ENCODE peak calls at places on chromosomes 12 and 14, in six cellular contexts. One of them, this sample, is unnamed.

GRCh38 chr12:77167801-77168200 is 102.4 kb upstream of the E2F7 start:
- DNase-seq in CD8-positive, alpha-beta T cell: no peak
- DNase-seq in psoas muscle: no peak
- DNase-seq in AG08395: no peak
- DNase-seq in SW480: no peak
- DNase-seq in epithelial cell of esophagus: peak
- DNase-seq in this sample: peak

GRCh38 chr12:7162691-7163114 is 26.8 kb upstream of the PEX5 start:
- DNase-seq in CD8-positive, alpha-beta T cell: peak
- DNase-seq in psoas muscle: no peak
- DNase-seq in AG08395: no peak
- DNase-seq in SW480: peak
- DNase-seq in epithelial cell of esophagus: peak
- DNase-seq in this sample: peak

GRCh38 chr14:53412819-53413664 is 259.9 kb upstream of the DDHD1 start:
- DNase-seq in CD8-positive, alpha-beta T cell: no peak
- DNase-seq in psoas muscle: no peak
- DNase-seq in AG08395: no peak
- DNase-seq in SW480: peak
- DNase-seq in epithelial cell of esophagus: peak
- DNase-seq in this sample: peak

GRCh38 chr14:24673534-24674203 is 39.7 kb upstream of the GZMB start:
- DNase-seq in CD8-positive, alpha-beta T cell: peak
- DNase-seq in psoas muscle: no peak
- DNase-seq in AG08395: no peak
- DNase-seq in SW480: peak
- DNase-seq in epithelial cell of esophagus: peak
- DNase-seq in this sample: no peak

GRCh38 chr14:24279301-24280186 is 8.1 kb upstream of the RABGGTA start:
- DNase-seq in CD8-positive, alpha-beta T cell: peak
- DNase-seq in psoas muscle: no peak
- DNase-seq in AG08395: peak
- DNase-seq in SW480: peak
- DNase-seq in epithelial cell of esophagus: peak
- DNase-seq in this sample: no peak

GRCh38 chr14:106491851-106492250 is 965.5 kb downstream of the TMEM121 start:
- DNase-seq in CD8-positive, alpha-beta T cell: no peak
- DNase-seq in psoas muscle: no peak
- DNase-seq in AG08395: no peak
- DNase-seq in SW480: no peak
- DNase-seq in epithelial cell of esophagus: no peak
- DNase-seq in this sample: no peak

GRCh38 chr14:32078794-32079663 is 1.9 kb downstream of the ARHGAP5 start:
- DNase-seq in CD8-positive, alpha-beta T cell: no peak
- DNase-seq in psoas muscle: no peak
- DNase-seq in AG08395: no peak
- DNase-seq in SW480: peak
- DNase-seq in epithelial cell of esophagus: peak
- DNase-seq in this sample: no peak

GRCh38 chr12:26153421-26154154 is 28.8 kb upstream of the BHLHE41 start:
- DNase-seq in CD8-positive, alpha-beta T cell: no peak
- DNase-seq in psoas muscle: no peak
- DNase-seq in AG08395: peak
- DNase-seq in SW480: peak
- DNase-seq in epithelial cell of esophagus: peak
- DNase-seq in this sample: peak

GRCh38 chr14:87805315-87805723 is 187.7 kb downstream of the GALC start:
- DNase-seq in CD8-positive, alpha-beta T cell: peak
- DNase-seq in psoas muscle: peak
- DNase-seq in AG08395: peak
- DNase-seq in SW480: no peak
- DNase-seq in epithelial cell of esophagus: peak
- DNase-seq in this sample: peak

GRCh38 chr12:28340261-28340660 is 150.0 kb downstream of the CCDC91 start:
- DNase-seq in CD8-positive, alpha-beta T cell: no peak
- DNase-seq in psoas muscle: no peak
- DNase-seq in AG08395: no peak
- DNase-seq in SW480: no peak
- DNase-seq in epithelial cell of esophagus: no peak
- DNase-seq in this sample: no peak

GRCh38 chr14:23483216-23483854 is 13.8 kb downstream of the NGDN start:
- DNase-seq in CD8-positive, alpha-beta T cell: no peak
- DNase-seq in psoas muscle: no peak
- DNase-seq in AG08395: peak
- DNase-seq in SW480: peak
- DNase-seq in epithelial cell of esophagus: peak
- DNase-seq in this sample: peak

GRCh38 chr14:32259368-32260013 is 56.4 kb upstream of the RNU6-8 start:
- DNase-seq in CD8-positive, alpha-beta T cell: no peak
- DNase-seq in psoas muscle: no peak
- DNase-seq in AG08395: peak
- DNase-seq in SW480: peak
- DNase-seq in epithelial cell of esophagus: peak
- DNase-seq in this sample: peak

GRCh38 chr14:103989034-103989433 is 46.7 kb upstream of the RD3L start:
- DNase-seq in CD8-positive, alpha-beta T cell: no peak
- DNase-seq in psoas muscle: no peak
- DNase-seq in AG08395: no peak
- DNase-seq in SW480: no peak
- DNase-seq in epithelial cell of esophagus: no peak
- DNase-seq in this sample: no peak

GRCh38 chr12:66765204-66765603 is 86.3 kb upstream of the GRIP1 start:
- DNase-seq in CD8-positive, alpha-beta T cell: no peak
- DNase-seq in psoas muscle: no peak
- DNase-seq in AG08395: no peak
- DNase-seq in SW480: no peak
- DNase-seq in epithelial cell of esophagus: no peak
- DNase-seq in this sample: no peak

GRCh38 chr12:130878193-130879185 is 6.6 kb downstream of the RAN start:
- DNase-seq in CD8-positive, alpha-beta T cell: no peak
- DNase-seq in psoas muscle: no peak
- DNase-seq in AG08395: no peak
- DNase-seq in SW480: no peak
- DNase-seq in epithelial cell of esophagus: no peak
- DNase-seq in this sample: no peak

GRCh38 chr14:26548431-26548830 is 49.4 kb downstream of the NOVA1 start:
- DNase-seq in CD8-positive, alpha-beta T cell: no peak
- DNase-seq in psoas muscle: no peak
- DNase-seq in AG08395: no peak
- DNase-seq in SW480: no peak
- DNase-seq in epithelial cell of esophagus: no peak
- DNase-seq in this sample: no peak

GRCh38 chr14:22977684-22978486 is 4.5 kb downstream of the AJUBA start:
- DNase-seq in CD8-positive, alpha-beta T cell: no peak
- DNase-seq in psoas muscle: no peak
- DNase-seq in AG08395: peak
- DNase-seq in SW480: peak
- DNase-seq in epithelial cell of esophagus: peak
- DNase-seq in this sample: peak

GRCh38 chr12:131825146-131825892 is 2.9 kb upstream of the MMP17 start:
- DNase-seq in CD8-positive, alpha-beta T cell: no peak
- DNase-seq in psoas muscle: no peak
- DNase-seq in AG08395: peak
- DNase-seq in SW480: no peak
- DNase-seq in epithelial cell of esophagus: no peak
- DNase-seq in this sample: peak

GRCh38 chr12:20486233-20486632 is 117.9 kb downstream of the PDE3A start:
- DNase-seq in CD8-positive, alpha-beta T cell: no peak
- DNase-seq in psoas muscle: no peak
- DNase-seq in AG08395: no peak
- DNase-seq in SW480: no peak
- DNase-seq in epithelial cell of esophagus: no peak
- DNase-seq in this sample: no peak

GRCh38 chr14:51732494-51733080 is 80.9 kb downstream of the FRMD6 start:
- DNase-seq in CD8-positive, alpha-beta T cell: no peak
- DNase-seq in psoas muscle: no peak
- DNase-seq in AG08395: no peak
- DNase-seq in SW480: no peak
- DNase-seq in epithelial cell of esophagus: no peak
- DNase-seq in this sample: no peak

GRCh38 chr12:61923152-61923551 is 337.1 kb upstream of the USP15 start:
- DNase-seq in CD8-positive, alpha-beta T cell: no peak
- DNase-seq in psoas muscle: no peak
- DNase-seq in AG08395: no peak
- DNase-seq in SW480: no peak
- DNase-seq in epithelial cell of esophagus: no peak
- DNase-seq in this sample: no peak

GRCh38 chr14:23831591-23831990 is 122.0 kb upstream of the DHRS4 start:
- DNase-seq in CD8-positive, alpha-beta T cell: no peak
- DNase-seq in psoas muscle: no peak
- DNase-seq in AG08395: no peak
- DNase-seq in SW480: peak
- DNase-seq in epithelial cell of esophagus: no peak
- DNase-seq in this sample: no peak

GRCh38 chr14:91164676-91165075 is 50.8 kb downstream of the DGLUCY start:
- DNase-seq in CD8-positive, alpha-beta T cell: no peak
- DNase-seq in psoas muscle: peak
- DNase-seq in AG08395: no peak
- DNase-seq in SW480: no peak
- DNase-seq in epithelial cell of esophagus: peak
- DNase-seq in this sample: no peak

GRCh38 chr12:117472983-117473382 is 111.6 kb upstream of the NOS1 start:
- DNase-seq in CD8-positive, alpha-beta T cell: no peak
- DNase-seq in psoas muscle: no peak
- DNase-seq in AG08395: no peak
- DNase-seq in SW480: peak
- DNase-seq in epithelial cell of esophagus: no peak
- DNase-seq in this sample: no peak

GRCh38 chr14:70646705-70647104 is 5.0 kb downstream of the TTC9 start:
- DNase-seq in CD8-positive, alpha-beta T cell: no peak
- DNase-seq in psoas muscle: no peak
- DNase-seq in AG08395: no peak
- DNase-seq in SW480: no peak
- DNase-seq in epithelial cell of esophagus: no peak
- DNase-seq in this sample: no peak

GRCh38 chr12:116343331-116343884 is 65.9 kb upstream of the MED13L start:
- DNase-seq in CD8-positive, alpha-beta T cell: no peak
- DNase-seq in psoas muscle: no peak
- DNase-seq in AG08395: no peak
- DNase-seq in SW480: no peak
- DNase-seq in epithelial cell of esophagus: no peak
- DNase-seq in this sample: no peak

GRCh38 chr12:109446-109845 is 42.9 kb downstream of the IQSEC3 start:
- DNase-seq in CD8-positive, alpha-beta T cell: no peak
- DNase-seq in psoas muscle: no peak
- DNase-seq in AG08395: no peak
- DNase-seq in SW480: no peak
- DNase-seq in epithelial cell of esophagus: no peak
- DNase-seq in this sample: no peak

GRCh38 chr14:32014498-32014897 is 62.6 kb upstream of the ARHGAP5 start:
- DNase-seq in CD8-positive, alpha-beta T cell: no peak
- DNase-seq in psoas muscle: no peak
- DNase-seq in AG08395: no peak
- DNase-seq in SW480: no peak
- DNase-seq in epithelial cell of esophagus: no peak
- DNase-seq in this sample: no peak

GRCh38 chr12:122366685-122367475 is 55.6 kb downstream of the CLIP1 start:
- DNase-seq in CD8-positive, alpha-beta T cell: no peak
- DNase-seq in psoas muscle: peak
- DNase-seq in AG08395: peak
- DNase-seq in SW480: peak
- DNase-seq in epithelial cell of esophagus: peak
- DNase-seq in this sample: peak

This sample was measured in GM03348.